ENCODE peak calls at places on chromosome 4, in five cellular contexts. One of them, this sample, is unnamed.

GRCh38 chr4:40865696-40866095 is 115.9 kb downstream of the NSUN7 start:
- DNase-seq in WTC11: no peak
- DNase-seq in astrocyte of the spinal cord: no peak
- DNase-seq in lung: no peak
- DNase-seq in choroid plexus epithelial cell: peak
- DNase-seq in this sample: no peak

GRCh38 chr4:20698382-20698781 is 1.9 kb upstream of the PACRGL start:
- DNase-seq in WTC11: no peak
- DNase-seq in choroid plexus epithelial cell: peak
- DNase-seq in astrocyte of the spinal cord: no peak
- DNase-seq in lung: no peak
- DNase-seq in this sample: peak

GRCh38 chr4:62953752-62954151 is 1455.5 kb downstream of the TECRL start:
- DNase-seq in WTC11: no peak
- DNase-seq in astrocyte of the spinal cord: no peak
- DNase-seq in lung: no peak
- DNase-seq in choroid plexus epithelial cell: no peak
- DNase-seq in this sample: no peak

GRCh38 chr4:82372502-82372873 is 1.3 kb downstream of the HNRNPD start:
- DNase-seq in WTC11: peak
- DNase-seq in lung: peak
- DNase-seq in astrocyte of the spinal cord: no peak
- DNase-seq in choroid plexus epithelial cell: peak
- DNase-seq in this sample: peak

GRCh38 chr4:83617371-83618021 is 81.6 kb downstream of the GPAT3 start:
- DNase-seq in choroid plexus epithelial cell: no peak
- DNase-seq in lung: no peak
- DNase-seq in WTC11: no peak
- DNase-seq in astrocyte of the spinal cord: no peak
- DNase-seq in this sample: no peak

GRCh38 chr4:26936284-26937065 is 75.8 kb downstream of the STIM2 start:
- DNase-seq in WTC11: no peak
- DNase-seq in astrocyte of the spinal cord: no peak
- DNase-seq in choroid plexus epithelial cell: peak
- DNase-seq in lung: no peak
- DNase-seq in this sample: no peak

GRCh38 chr4:53962516-53963225 is 101.7 kb downstream of the CHIC2 start:
- DNase-seq in choroid plexus epithelial cell: peak
- DNase-seq in WTC11: no peak
- DNase-seq in lung: no peak
- DNase-seq in astrocyte of the spinal cord: peak
- DNase-seq in this sample: no peak

GRCh38 chr4:40334591-40335507 is at the start of gene CHRNA9:
- DNase-seq in lung: no peak
- DNase-seq in choroid plexus epithelial cell: no peak
- DNase-seq in astrocyte of the spinal cord: no peak
- DNase-seq in WTC11: peak
- DNase-seq in this sample: no peak

GRCh38 chr4:183478926-183479325 is 25.9 kb upstream of the ING2 start:
- DNase-seq in astrocyte of the spinal cord: no peak
- DNase-seq in WTC11: no peak
- DNase-seq in lung: no peak
- DNase-seq in choroid plexus epithelial cell: no peak
- DNase-seq in this sample: no peak

GRCh38 chr4:109186458-109186945 is 116.0 kb downstream of the COL25A1 start:
- DNase-seq in lung: no peak
- DNase-seq in WTC11: no peak
- DNase-seq in choroid plexus epithelial cell: no peak
- DNase-seq in astrocyte of the spinal cord: no peak
- DNase-seq in this sample: no peak

GRCh38 chr4:173367946-173368345 is 2.8 kb upstream of the SAP30 start:
- DNase-seq in lung: no peak
- DNase-seq in astrocyte of the spinal cord: peak
- DNase-seq in WTC11: no peak
- DNase-seq in choroid plexus epithelial cell: peak
- DNase-seq in this sample: peak

GRCh38 chr4:152258804-152259708 is 276.8 kb downstream of the FBXW7 start:
- DNase-seq in astrocyte of the spinal cord: peak
- DNase-seq in lung: no peak
- DNase-seq in WTC11: no peak
- DNase-seq in choroid plexus epithelial cell: peak
- DNase-seq in this sample: no peak

GRCh38 chr4:55066018-55066417 is 59.4 kb downstream of the KDR start:
- DNase-seq in lung: no peak
- DNase-seq in astrocyte of the spinal cord: no peak
- DNase-seq in WTC11: no peak
- DNase-seq in choroid plexus epithelial cell: no peak
- DNase-seq in this sample: no peak

GRCh38 chr4:140220053-140220452 is 66.1 kb upstream of the MAML3 start:
- DNase-seq in WTC11: no peak
- DNase-seq in astrocyte of the spinal cord: no peak
- DNase-seq in choroid plexus epithelial cell: no peak
- DNase-seq in lung: no peak
- DNase-seq in this sample: no peak

GRCh38 chr4:112604590-112604989 is 32.1 kb downstream of the ZGRF1 start:
- DNase-seq in lung: peak
- DNase-seq in choroid plexus epithelial cell: peak
- DNase-seq in WTC11: peak
- DNase-seq in astrocyte of the spinal cord: peak
- DNase-seq in this sample: peak

GRCh38 chr4:145881991-145882390 is 56.6 kb downstream of the ZNF827 start:
- DNase-seq in astrocyte of the spinal cord: no peak
- DNase-seq in choroid plexus epithelial cell: no peak
- DNase-seq in WTC11: peak
- DNase-seq in lung: peak
- DNase-seq in this sample: no peak

GRCh38 chr4:37634180-37634579 is 52.0 kb downstream of the RELL1 start:
- DNase-seq in astrocyte of the spinal cord: no peak
- DNase-seq in lung: no peak
- DNase-seq in choroid plexus epithelial cell: no peak
- DNase-seq in WTC11: no peak
- DNase-seq in this sample: no peak

GRCh38 chr4:128244379-128244778 is 43.2 kb downstream of the PGRMC2 start:
- DNase-seq in lung: no peak
- DNase-seq in astrocyte of the spinal cord: peak
- DNase-seq in WTC11: no peak
- DNase-seq in choroid plexus epithelial cell: peak
- DNase-seq in this sample: no peak

GRCh38 chr4:151304755-151305154 is 20.6 kb downstream of the SH3D19 start:
- DNase-seq in WTC11: no peak
- DNase-seq in astrocyte of the spinal cord: peak
- DNase-seq in choroid plexus epithelial cell: peak
- DNase-seq in lung: no peak
- DNase-seq in this sample: no peak

GRCh38 chr4:139907001-139907809 is 241.6 kb downstream of the MGST2 start:
- DNase-seq in astrocyte of the spinal cord: no peak
- DNase-seq in choroid plexus epithelial cell: peak
- DNase-seq in WTC11: no peak
- DNase-seq in lung: no peak
- DNase-seq in this sample: no peak

GRCh38 chr4:152278505-152279301 is 257.2 kb downstream of the FBXW7 start:
- DNase-seq in astrocyte of the spinal cord: no peak
- DNase-seq in WTC11: peak
- DNase-seq in choroid plexus epithelial cell: no peak
- DNase-seq in lung: peak
- DNase-seq in this sample: peak

GRCh38 chr4:4456351-4456750 is 69.4 kb downstream of the NSG1 start:
- DNase-seq in choroid plexus epithelial cell: peak
- DNase-seq in lung: no peak
- DNase-seq in WTC11: no peak
- DNase-seq in astrocyte of the spinal cord: no peak
- DNase-seq in this sample: no peak

GRCh38 chr4:22787753-22788389 is 95.1 kb downstream of the GBA3 start:
- DNase-seq in choroid plexus epithelial cell: no peak
- DNase-seq in astrocyte of the spinal cord: peak
- DNase-seq in lung: no peak
- DNase-seq in WTC11: no peak
- DNase-seq in this sample: no peak

GRCh38 chr4:71609159-71609558 is 174.7 kb downstream of the GC start:
- DNase-seq in choroid plexus epithelial cell: peak
- DNase-seq in astrocyte of the spinal cord: no peak
- DNase-seq in WTC11: no peak
- DNase-seq in lung: no peak
- DNase-seq in this sample: no peak

GRCh38 chr4:108315699-108316098 is 147.0 kb upstream of the LEF1 start:
- DNase-seq in astrocyte of the spinal cord: no peak
- DNase-seq in WTC11: no peak
- DNase-seq in choroid plexus epithelial cell: no peak
- DNase-seq in lung: no peak
- DNase-seq in this sample: no peak

GRCh38 chr4:110211007-110211769 is 12.8 kb upstream of the ELOVL6 start:
- DNase-seq in astrocyte of the spinal cord: peak
- DNase-seq in lung: no peak
- DNase-seq in WTC11: no peak
- DNase-seq in choroid plexus epithelial cell: peak
- DNase-seq in this sample: peak

GRCh38 chr4:14906805-14907204 is 95.5 kb upstream of the CPEB2 start:
- DNase-seq in astrocyte of the spinal cord: peak
- DNase-seq in lung: no peak
- DNase-seq in WTC11: no peak
- DNase-seq in choroid plexus epithelial cell: no peak
- DNase-seq in this sample: no peak

GRCh38 chr4:112210777-112211176 is 20.8 kb upstream of the AP1AR start:
- DNase-seq in lung: no peak
- DNase-seq in astrocyte of the spinal cord: no peak
- DNase-seq in choroid plexus epithelial cell: no peak
- DNase-seq in WTC11: no peak
- DNase-seq in this sample: no peak

GRCh38 chr4:143531368-143531767 is 17.9 kb downstream of the SMARCA5 start:
- DNase-seq in choroid plexus epithelial cell: peak
- DNase-seq in lung: no peak
- DNase-seq in astrocyte of the spinal cord: peak
- DNase-seq in WTC11: no peak
- DNase-seq in this sample: peak
- TF ChIP-seq CTCF in choroid plexus epithelial cell: peak
- TF ChIP-seq CTCF in lung: no peak
- TF ChIP-seq CTCF in astrocyte of the spinal cord: peak
- TF ChIP-seq CTCF in WTC11: no peak
- TF ChIP-seq CTCF in this sample: peak

GRCh38 chr4:156173481-156173880 is 219.8 kb upstream of the CTSO start:
- DNase-seq in choroid plexus epithelial cell: no peak
- DNase-seq in lung: no peak
- DNase-seq in WTC11: no peak
- DNase-seq in astrocyte of the spinal cord: no peak
- DNase-seq in this sample: no peak

GRCh38 chr4:156168288-156168687 is 214.6 kb upstream of the CTSO start:
- DNase-seq in lung: no peak
- DNase-seq in WTC11: no peak
- DNase-seq in choroid plexus epithelial cell: no peak
- DNase-seq in astrocyte of the spinal cord: no peak
- DNase-seq in this sample: no peak

GRCh38 chr4:156169861-156170260 is 216.2 kb upstream of the CTSO start:
- DNase-seq in WTC11: no peak
- DNase-seq in choroid plexus epithelial cell: no peak
- DNase-seq in astrocyte of the spinal cord: no peak
- DNase-seq in lung: no peak
- DNase-seq in this sample: peak

GRCh38 chr4:156173937-156174336 is 220.3 kb upstream of the CTSO start:
- DNase-seq in choroid plexus epithelial cell: no peak
- DNase-seq in astrocyte of the spinal cord: no peak
- DNase-seq in WTC11: no peak
- DNase-seq in lung: no peak
- DNase-seq in this sample: no peak

GRCh38 chr4:156169011-156169410 is 215.3 kb upstream of the CTSO start:
- DNase-seq in astrocyte of the spinal cord: peak
- DNase-seq in WTC11: peak
- DNase-seq in choroid plexus epithelial cell: peak
- DNase-seq in lung: peak
- DNase-seq in this sample: peak
- TF ChIP-seq CTCF in astrocyte of the spinal cord: peak
- TF ChIP-seq CTCF in WTC11: peak
- TF ChIP-seq CTCF in choroid plexus epithelial cell: peak
- TF ChIP-seq CTCF in lung: no peak
- TF ChIP-seq CTCF in this sample: peak

GRCh38 chr4:123092603-123093002 is 170.2 kb upstream of the NUDT6 start:
- DNase-seq in choroid plexus epithelial cell: no peak
- DNase-seq in astrocyte of the spinal cord: no peak
- DNase-seq in lung: no peak
- DNase-seq in WTC11: no peak
- DNase-seq in this sample: no peak

GRCh38 chr4:123090886-123091285 is 168.5 kb upstream of the NUDT6 start:
- DNase-seq in lung: no peak
- DNase-seq in astrocyte of the spinal cord: no peak
- DNase-seq in WTC11: no peak
- DNase-seq in choroid plexus epithelial cell: no peak
- DNase-seq in this sample: peak

GRCh38 chr4:123093247-123093646 is 170.8 kb upstream of the NUDT6 start:
- DNase-seq in astrocyte of the spinal cord: no peak
- DNase-seq in WTC11: no peak
- DNase-seq in choroid plexus epithelial cell: no peak
- DNase-seq in lung: no peak
- DNase-seq in this sample: no peak

GRCh38 chr4:123096038-123096437 is 173.6 kb upstream of the NUDT6 start:
- DNase-seq in choroid plexus epithelial cell: peak
- DNase-seq in WTC11: no peak
- DNase-seq in lung: no peak
- DNase-seq in astrocyte of the spinal cord: no peak
- DNase-seq in this sample: peak
- TF ChIP-seq CTCF in choroid plexus epithelial cell: peak
- TF ChIP-seq CTCF in WTC11: peak
- TF ChIP-seq CTCF in lung: no peak
- TF ChIP-seq CTCF in astrocyte of the spinal cord: no peak
- TF ChIP-seq CTCF in this sample: peak

GRCh38 chr4:3449574-3450534 is 8.1 kb downstream of the HGFAC start:
- DNase-seq in lung: no peak
- DNase-seq in WTC11: no peak
- DNase-seq in astrocyte of the spinal cord: no peak
- DNase-seq in choroid plexus epithelial cell: no peak
- DNase-seq in this sample: no peak

GRCh38 chr4:3451956-3452355 is 10.2 kb downstream of the HGFAC start:
- DNase-seq in choroid plexus epithelial cell: peak
- DNase-seq in lung: no peak
- DNase-seq in WTC11: no peak
- DNase-seq in astrocyte of the spinal cord: peak
- DNase-seq in this sample: no peak

GRCh38 chr4:3450643-3451042 is 8.9 kb downstream of the HGFAC start:
- DNase-seq in WTC11: no peak
- DNase-seq in lung: no peak
- DNase-seq in choroid plexus epithelial cell: no peak
- DNase-seq in astrocyte of the spinal cord: no peak
- DNase-seq in this sample: no peak

GRCh38 chr4:3449047-3449573 is 7.3 kb downstream of the HGFAC start:
- DNase-seq in choroid plexus epithelial cell: no peak
- DNase-seq in WTC11: no peak
- DNase-seq in astrocyte of the spinal cord: no peak
- DNase-seq in lung: no peak
- DNase-seq in this sample: no peak

GRCh38 chr4:3452376-3452775 is 10.6 kb downstream of the HGFAC start:
- DNase-seq in lung: no peak
- DNase-seq in choroid plexus epithelial cell: peak
- DNase-seq in WTC11: peak
- DNase-seq in astrocyte of the spinal cord: no peak
- DNase-seq in this sample: no peak
- TF ChIP-seq CTCF in lung: no peak
- TF ChIP-seq CTCF in choroid plexus epithelial cell: peak
- TF ChIP-seq CTCF in WTC11: no peak
- TF ChIP-seq CTCF in astrocyte of the spinal cord: peak
- TF ChIP-seq CTCF in this sample: peak

This sample was measured in A673.